ENCODE peak calls at places on chromosomes 5 and 9, in five cellular contexts. F is BJ, L is heart right ventricle, N is HCT116, Y is GM23338. Q is an unnamed sample.
A peak's percentile ranks its signal among the peaks of the same experiment; 100 is the strongest.

GRCh38 chr5:173920866-173921265 is 32.7 kb downstream of the CPEB4 start:
- DNase-seq in F (no peak), L (no peak), N (no peak), Y (no peak), Q (no peak)

GRCh38 chr5:157476699-157477408 is 16.8 kb downstream of the NIPAL4 start:
- DNase-seq in F (peak; percentile 11), L (no peak), N (peak; percentile 45), Y (peak; percentile 89), Q (no peak)

GRCh38 chr5:17118631-17119030 is 98.8 kb upstream of the BASP1 start:
- DNase-seq in F (peak; percentile 86), L (no peak), N (peak; percentile 70), Y (no peak), Q (no peak)

GRCh38 chr5:53091304-53091703 is 18.3 kb downstream of the MOCS2 start:
- DNase-seq in F (no peak), L (no peak), N (no peak), Y (no peak), Q (no peak)

GRCh38 chr5:157148734-157149615 is 6.3 kb upstream of the MED7 start:
- DNase-seq in F (no peak), L (no peak), N (peak; percentile 61), Y (peak; percentile 86), Q (peak; percentile 66)

GRCh38 chr5:107304671-107305070 is 366.1 kb downstream of the EFNA5 start:
- DNase-seq in F (no peak), L (no peak), N (no peak), Y (no peak), Q (no peak)

GRCh38 chr9:99076483-99077171 is 28.3 kb upstream of the TGFBR1 start:
- DNase-seq in F (no peak), L (no peak), N (no peak), Y (no peak), Q (peak; percentile 60)

GRCh38 chr9:34992376-34992951 is 2.9 kb downstream of the DNAJB5 start:
- DNase-seq in F (peak; percentile 45), L (peak; percentile 56), N (peak; percentile 22), Y (no peak), Q (no peak)

GRCh38 chr9:77731930-77732329 is 83.8 kb upstream of the GNA14 start:
- DNase-seq in F (no peak), L (no peak), N (no peak), Y (no peak), Q (no peak)

GRCh38 chr9:2992427-2992826 is 148.5 kb upstream of the PUM3 start:
- DNase-seq in F (no peak), L (no peak), N (no peak), Y (no peak), Q (no peak)

GRCh38 chr9:18124760-18125159 is 349.2 kb upstream of the ADAMTSL1 start:
- DNase-seq in F (peak; percentile 19), L (no peak), N (no peak), Y (no peak), Q (no peak)

GRCh38 chr9:7093040-7093439 is 335.3 kb downstream of the KDM4C start:
- DNase-seq in F (no peak), L (no peak), N (no peak), Y (no peak), Q (no peak)

GRCh38 chr5:140073296-140073695 is 30.2 kb upstream of the NRG2 start:
- DNase-seq in F (no peak), L (no peak), N (no peak), Y (peak; percentile 27), Q (no peak)

GRCh38 chr5:101346447-101346846 is 443.4 kb upstream of the ST8SIA4 start:
- DNase-seq in F (no peak), L (no peak), N (no peak), Y (no peak), Q (no peak)

GRCh38 chr5:57174128-57174849 is 430 bp downstream of the GPBP1 start:
- DNase-seq in F (no peak), L (no peak), N (no peak), Y (peak; percentile 62), Q (no peak)

GRCh38 chr5:53856491-53856890 is 296.1 kb downstream of the NDUFS4 start:
- DNase-seq in F (no peak), L (no peak), N (no peak), Y (no peak), Q (no peak)

GRCh38 chr5:172766287-172767104 is 4.5 kb downstream of the DUSP1 start:
- DNase-seq in F (peak; percentile 78), L (peak; percentile 68), N (no peak), Y (no peak), Q (peak; percentile 46)

GRCh38 chr9:130183133-130183762 is 11.0 kb downstream of the NCS1 start:
- DNase-seq in F (peak; percentile 38), L (no peak), N (no peak), Y (peak; percentile 50), Q (no peak)

GRCh38 chr5:9057406-9058000 is 488.4 kb downstream of the SEMA5A start:
- DNase-seq in F (no peak), L (no peak), N (no peak), Y (no peak), Q (no peak)

GRCh38 chr9:36862206-36863145 is 171.6 kb downstream of the PAX5 start:
- DNase-seq in F (no peak), L (no peak), N (peak; percentile 38), Y (peak; percentile 84), Q (no peak)

GRCh38 chr5:945691-946541 is 53.2 kb downstream of the TRIP13 start:
- DNase-seq in F (no peak), L (no peak), N (no peak), Y (no peak), Q (no peak)

GRCh38 chr9:112971415-112971814 is 40.6 kb downstream of the ZNF883 start:
- DNase-seq in F (no peak), L (no peak), N (peak; percentile 29), Y (peak; percentile 75), Q (no peak)

GRCh38 chr5:73363911-73364730 is 84.5 kb downstream of the FOXD1 start:
- DNase-seq in F (peak; percentile 58), L (no peak), N (no peak), Y (no peak), Q (no peak)

GRCh38 chr5:168822745-168823281 is 243.6 kb upstream of the PANK3 start:
- DNase-seq in F (no peak), L (no peak), N (no peak), Y (no peak), Q (no peak)

GRCh38 chr9:35114113-35114847 is 1.4 kb downstream of the ATOSB start:
- DNase-seq in F (peak; percentile 89), L (peak; percentile 75), N (peak; percentile 51), Y (peak; percentile 98), Q (no peak)

GRCh38 chr5:6711409-6712135 is 1.7 kb upstream of the TENT4A start:
- DNase-seq in F (no peak), L (no peak), N (no peak), Y (no peak), Q (no peak)

GRCh38 chr5:6713274-6714181 is at the start of gene TENT4A:
- DNase-seq in F (no peak), L (peak; percentile 58), N (no peak), Y (no peak), Q (no peak)

GRCh38 chr5:6710551-6711318 is 2.5 kb upstream of the TENT4A start:
- DNase-seq in F (no peak), L (no peak), N (no peak), Y (no peak), Q (no peak)

GRCh38 chr5:6712582-6713273 is 504 bp upstream of the TENT4A start:
- DNase-seq in F (peak; percentile 75), L (peak; percentile 98), N (peak; percentile 89), Y (peak; percentile 96), Q (peak; percentile 97)

DNA sequence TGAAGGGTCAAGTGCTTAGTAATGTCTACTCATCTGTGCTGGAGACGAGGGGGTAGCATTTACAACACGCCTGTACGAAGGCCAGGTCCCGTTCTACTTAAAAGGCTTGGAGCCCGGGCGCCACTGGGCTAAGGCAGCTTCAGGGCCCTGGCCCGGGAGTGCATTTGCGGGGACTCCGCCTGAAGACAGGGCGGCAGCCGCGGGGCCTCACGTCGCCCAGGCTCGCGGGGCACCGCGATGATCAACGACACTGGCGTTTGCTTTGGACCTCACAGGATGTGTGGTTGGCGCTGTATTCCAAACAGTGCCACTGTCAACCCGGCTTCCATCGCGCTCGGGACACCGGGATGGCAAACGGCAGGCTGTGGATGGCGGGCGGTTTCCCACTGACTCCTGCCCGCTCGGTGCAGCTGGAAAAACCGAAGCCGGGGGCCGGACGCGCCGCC is 1.1 kb upstream of the TENT4A start:
- DNase-seq in F (no peak), L (peak; percentile 58), N (no peak), Y (peak; percentile 70), Q (peak; percentile 48)
- TF ChIP-seq CTCF in F (peak; percentile 19), L (peak; percentile 34), N (peak; percentile 27), Y (no peak), Q (no peak)

DNA sequence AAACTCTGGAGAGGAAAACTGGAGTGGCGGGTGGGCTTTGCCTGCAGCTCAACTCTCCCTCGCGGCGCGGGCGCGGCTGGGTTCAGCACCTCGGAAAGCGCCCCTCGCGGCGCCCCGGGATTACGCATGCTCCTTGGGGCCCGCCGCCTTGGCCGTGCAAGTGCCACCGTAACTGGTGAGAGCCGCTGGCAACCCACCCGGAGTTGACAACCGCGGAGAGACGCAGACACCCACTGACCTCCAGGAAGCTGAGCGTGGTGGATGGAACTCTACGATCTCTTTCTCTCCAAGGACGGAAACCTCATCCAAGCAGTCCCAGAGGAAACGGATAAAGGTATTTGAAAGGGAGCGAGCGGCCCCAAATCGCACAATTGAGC is 194 bp upstream of the RXFP3 start:
- DNase-seq in F (no peak), L (peak; percentile 68), N (no peak), Y (peak; percentile 89), Q (no peak)
- TF ChIP-seq CTCF in F (no peak), L (peak; percentile 30), N (no peak), Y (no peak), Q (no peak)

DNA sequence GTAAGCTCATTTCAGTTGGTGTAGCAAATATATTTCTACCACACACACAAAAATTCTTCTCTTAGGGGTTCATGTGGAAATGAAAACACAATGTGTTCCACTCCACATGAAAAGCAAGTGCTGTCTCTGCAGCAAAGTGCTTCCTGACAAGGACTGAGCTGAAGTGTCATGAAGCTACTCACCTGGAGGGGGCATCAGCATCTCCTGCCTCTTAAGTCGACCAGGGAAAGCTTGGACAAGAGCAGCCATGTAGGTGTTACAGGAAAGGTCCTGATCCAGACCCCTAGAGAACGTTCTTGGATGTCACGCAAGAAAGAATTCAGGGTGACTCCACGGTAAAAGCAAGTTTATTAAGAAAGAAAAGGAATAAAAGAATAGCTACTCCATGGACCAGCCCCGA is 62.8 kb downstream of the SV2C start:
- DNase-seq in F (no peak), L (no peak), N (peak; percentile 51), Y (peak; percentile 74), Q (no peak)
- TF ChIP-seq CTCF in F (no peak), L (no peak), N (peak; percentile 57), Y (peak; percentile 67), Q (peak; percentile 10)

DNA sequence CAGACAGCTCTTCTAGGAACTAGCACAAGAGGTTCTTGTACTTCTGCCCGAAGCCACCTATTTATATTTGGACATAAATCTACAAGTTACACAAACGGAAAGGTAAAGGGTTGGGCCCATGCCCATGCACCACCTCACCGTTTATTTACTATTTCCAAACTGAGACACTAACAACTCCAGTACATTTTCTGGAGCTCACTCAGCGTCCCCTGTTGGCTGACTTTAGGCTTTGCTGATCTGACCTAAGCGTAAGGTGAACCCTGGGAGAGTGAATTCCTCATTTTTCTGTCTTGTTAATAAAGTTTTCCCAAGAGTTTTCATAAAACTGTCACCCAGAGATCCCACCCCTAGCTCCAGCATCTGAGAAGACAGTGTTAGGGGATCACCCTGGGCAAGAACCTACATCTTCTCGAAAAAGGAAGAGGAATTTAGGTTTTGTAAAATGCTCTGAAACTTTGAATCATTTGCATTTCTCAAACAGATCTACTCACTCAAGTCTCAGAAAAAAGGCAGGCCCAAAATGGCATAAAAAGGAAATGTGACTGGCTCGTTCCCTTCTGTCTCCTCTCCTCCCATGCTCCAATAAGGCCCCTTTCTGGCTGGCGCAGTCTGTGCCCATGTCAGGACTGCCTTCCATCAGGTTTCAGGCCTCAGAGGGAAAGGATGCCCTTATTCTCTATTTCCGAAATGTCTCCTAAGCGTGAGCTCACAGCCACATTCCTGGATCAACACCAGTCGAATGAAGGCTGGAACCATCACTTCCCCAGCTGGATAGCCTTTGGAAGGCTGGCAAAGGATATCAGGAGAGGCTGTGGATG is 201.3 kb downstream of the FANCC start:
- DNase-seq in F (no peak), L (no peak), N (no peak), Y (peak; percentile 63), Q (no peak)
- TF ChIP-seq CTCF in F (no peak), L (peak; percentile 34), N (peak; percentile 31), Y (peak; percentile 67), Q (no peak)

Q was measured in natural killer cell.